ENCODE peak calls at places on chromosomes 16 and 17, in seven cellular contexts. G is activated naive CD8-positive, alpha-beta T cell treated with anti-CD3 and anti-CD28 coated beads for 36 hours; X is upper lobe of right lung; E is NCI-H1092; U is smooth muscle cell of the brain vasculature; V is body of pancreas; W is NCI-H460. F is an unnamed sample.
A peak's percentile ranks its signal among the peaks of the same experiment; 100 is the strongest.

GRCh38 chr16:88347656-88348376 is 34.9 kb upstream of the ZNF469 start:
- DNase-seq in G (peak; percentile 20), X (no peak), E (no peak), U (no peak), V (no peak), W (no peak), F (peak; percentile 3)

GRCh38 chr16:55249936-55250335 is 74.1 kb upstream of the IRX6 start:
- DNase-seq in G (no peak), X (no peak), E (no peak), U (no peak), V (no peak), W (no peak), F (no peak)

GRCh38 chr16:58507195-58507962 is 7.4 kb downstream of the NDRG4 start:
- DNase-seq in G (no peak), X (no peak), E (no peak), U (no peak), V (no peak), W (no peak), F (no peak)

GRCh38 chr16:27273670-27274522 is 5.3 kb upstream of the NSMCE1 start:
- DNase-seq in G (peak; percentile 63), X (no peak), E (no peak), U (peak; percentile 80), V (no peak), W (no peak), F (no peak)

GRCh38 chr17:47686276-47686635 is 7.7 kb upstream of the TBKBP1 start:
- DNase-seq in G (no peak), X (no peak), E (no peak), U (no peak), V (no peak), W (no peak), F (no peak)

GRCh38 chr17:19239544-19239943 is 2.4 kb downstream of the EPN2 start:
- DNase-seq in G (no peak), X (peak; percentile 60), E (no peak), U (no peak), V (peak; percentile 10), W (no peak), F (no peak)

GRCh38 chr16:85522517-85522841 is 90.6 kb upstream of the GSE1 start:
- DNase-seq in G (no peak), X (no peak), E (no peak), U (no peak), V (no peak), W (no peak), F (no peak)

GRCh38 chr17:83135692-83136091 is 56.3 kb downstream of the METRNL start:
- DNase-seq in G (no peak), X (peak; percentile 45), E (no peak), U (no peak), V (no peak), W (no peak), F (no peak)

GRCh38 chr16:81688182-81688581 is 90.9 kb upstream of the PLCG2 start:
- DNase-seq in G (peak; percentile 14), X (no peak), E (no peak), U (no peak), V (no peak), W (no peak), F (no peak)

GRCh38 chr16:1863681-1864460 is 8.1 kb downstream of the MEIOB start:
- DNase-seq in G (no peak), X (no peak), E (no peak), U (no peak), V (peak; percentile 20), W (peak; percentile 28), F (no peak)

F was measured in stimulated activated naive CD4-positive, alpha-beta T cell.